ENCODE peak calls at places on chromosomes 4 and X, in ten cellular contexts. J, Y, G, O, D, X, S, I, T and M are unnamed samples.

GRCh38 chrX:22378296-22378695 is 105.6 kb downstream of the CBLL2 start:
- DNase-seq in X (peak; percentile 34), Y (no peak), D (no peak), O (no peak), S (no peak), J (no peak), G (no peak), I (no peak), T (no peak), M (no peak)

GRCh38 chrX:20498851-20499635 is 232.3 kb upstream of the RPS6KA3 start:
- DNase-seq in X (no peak), O (no peak), J (no peak), I (no peak), Y (no peak), G (no peak), D (no peak), T (no peak), S (no peak), M (no peak)

GRCh38 chrX:45667666-45668065 is 467.0 kb upstream of the DIPK2B start:
- DNase-seq in J (no peak), G (no peak), T (no peak), O (no peak), Y (no peak), I (no peak), S (no peak), X (peak; percentile 47), D (no peak), M (no peak)

GRCh38 chr4:68927165-68927564 is 24.4 kb downstream of the UGT2A3 start:
- DNase-seq in Y (no peak), D (no peak), J (no peak), S (no peak), X (no peak), T (no peak), O (no peak), I (no peak), G (no peak), M (no peak)

GRCh38 chrX:28391528-28391927 is 195.7 kb upstream of the IL1RAPL1 start:
- DNase-seq in J (no peak), D (no peak), I (no peak), G (no peak), T (no peak), X (peak; percentile 88), Y (no peak), O (no peak), S (no peak), M (no peak)

GRCh38 chr4:47068986-47069385 is 37.6 kb downstream of the GABRB1 start:
- DNase-seq in J (no peak), X (no peak), Y (no peak), T (no peak), O (no peak), D (no peak), S (no peak), I (no peak), G (no peak), M (no peak)

GRCh38 chr4:2867758-2868491 is 24.3 kb downstream of the ADD1 start:
- DNase-seq in J (no peak), S (no peak), I (no peak), G (peak; percentile 58), O (no peak), Y (no peak), D (no peak), T (no peak), X (no peak), M (no peak)

GRCh38 chr4:82192153-82192552 is 181.6 kb downstream of the HNRNPD start:
- DNase-seq in X (no peak), S (no peak), O (no peak), T (no peak), G (no peak), Y (no peak), D (no peak), J (no peak), I (no peak), M (no peak)